ENCODE peak calls at places on chromosomes 7 and 10, in four cellular contexts. One of them, this sample, is unnamed.

GRCh38 chr10:19832624-19833507 is 16.6 kb downstream of the PLXDC2 start:
- DNase-seq in upper lobe of right lung: no peak
- DNase-seq in IMR-90: no peak
- DNase-seq in stomach: no peak
- DNase-seq in this sample: no peak

GRCh38 chr7:38291117-38291647 is 17.7 kb upstream of the TARP start:
- DNase-seq in upper lobe of right lung: no peak
- DNase-seq in IMR-90: no peak
- DNase-seq in stomach: no peak
- DNase-seq in this sample: no peak

GRCh38 chr7:63521-64021 is 128.8 kb upstream of the FAM20C start:
- DNase-seq in upper lobe of right lung: peak; percentile 59
- DNase-seq in IMR-90: no peak
- DNase-seq in stomach: no peak
- DNase-seq in this sample: peak; percentile 65

GRCh38 chr10:31749981-31750850 is 178.4 kb downstream of the ARHGAP12 start:
- DNase-seq in upper lobe of right lung: no peak
- DNase-seq in IMR-90: no peak
- DNase-seq in stomach: no peak
- DNase-seq in this sample: no peak

GRCh38 chr7:7446616-7447015 is 89.1 kb downstream of the COL28A1 start:
- DNase-seq in upper lobe of right lung: no peak
- DNase-seq in IMR-90: no peak
- DNase-seq in stomach: no peak
- DNase-seq in this sample: no peak

GRCh38 chr10:11337516-11337915 is 273.9 kb downstream of the USP6NL start:
- DNase-seq in upper lobe of right lung: peak; percentile 65
- DNase-seq in IMR-90: no peak
- DNase-seq in stomach: no peak
- DNase-seq in this sample: no peak

GRCh38 chr7:66921918-66922486 is 977 bp downstream of the TMEM248 start:
- DNase-seq in upper lobe of right lung: no peak
- DNase-seq in IMR-90: no peak
- DNase-seq in stomach: no peak
- DNase-seq in this sample: no peak

GRCh38 chr7:116977172-116977571 is 23.9 kb downstream of the ST7 start:
- DNase-seq in upper lobe of right lung: no peak
- DNase-seq in IMR-90: peak; percentile 66
- DNase-seq in stomach: no peak
- DNase-seq in this sample: no peak

GRCh38 chr10:80158598-80159127 is 26.1 kb downstream of the PLAC9 start:
- DNase-seq in upper lobe of right lung: no peak
- DNase-seq in IMR-90: peak; percentile 99
- DNase-seq in stomach: peak; percentile 64
- DNase-seq in this sample: peak; percentile 92

GRCh38 chr7:143367972-143368371 is 5.5 kb upstream of the FAM131B start:
- DNase-seq in upper lobe of right lung: no peak
- DNase-seq in IMR-90: no peak
- DNase-seq in stomach: peak; percentile 84
- DNase-seq in this sample: peak; percentile 89

GRCh38 chr10:44809652-44810051 is 101.5 kb upstream of the TMEM72 start:
- DNase-seq in upper lobe of right lung: no peak
- DNase-seq in IMR-90: no peak
- DNase-seq in stomach: no peak
- DNase-seq in this sample: no peak

GRCh38 chr10:27601519-27601918 is 97.4 kb downstream of the RAB18 start:
- DNase-seq in upper lobe of right lung: no peak
- DNase-seq in IMR-90: peak; percentile 4
- DNase-seq in stomach: no peak
- DNase-seq in this sample: no peak

GRCh38 chr7:23206511-23206867 is 24.6 kb downstream of the NUP42 start:
- DNase-seq in upper lobe of right lung: no peak
- DNase-seq in IMR-90: no peak
- DNase-seq in stomach: no peak
- DNase-seq in this sample: no peak

GRCh38 chr10:340646-341045 is 205.4 kb downstream of the ZMYND11 start:
- DNase-seq in upper lobe of right lung: peak; percentile 53
- DNase-seq in IMR-90: no peak
- DNase-seq in stomach: no peak
- DNase-seq in this sample: no peak

GRCh38 chr7:47180268-47180826 is 401.6 kb downstream of the TNS3 start:
- DNase-seq in upper lobe of right lung: no peak
- DNase-seq in IMR-90: peak; percentile 72
- DNase-seq in stomach: peak; percentile 43
- DNase-seq in this sample: no peak

GRCh38 chr10:132808568-132809236 is 22.8 kb upstream of the NKX6-2 start:
- DNase-seq in upper lobe of right lung: no peak
- DNase-seq in IMR-90: no peak
- DNase-seq in stomach: no peak
- DNase-seq in this sample: no peak

DNA sequence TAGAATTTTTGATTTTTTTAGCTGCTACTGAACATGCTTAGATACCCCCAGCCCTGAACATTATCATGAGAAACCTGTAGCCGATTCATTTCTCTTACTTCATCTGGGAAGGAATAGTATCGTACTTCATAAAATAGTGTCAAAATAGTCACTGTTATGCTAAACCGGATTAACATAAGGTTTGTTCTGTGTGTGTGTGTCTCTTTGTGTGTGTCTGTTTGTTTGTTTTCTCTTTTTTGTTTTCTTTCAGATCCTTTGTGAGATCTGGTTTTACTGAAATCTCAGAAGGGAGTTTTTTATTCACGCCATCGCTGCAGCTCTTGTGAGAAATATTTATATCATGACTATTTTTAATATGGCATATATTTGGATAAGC is 762 bp downstream of the LGI1 start:
- DNase-seq in upper lobe of right lung: no peak
- DNase-seq in IMR-90: no peak
- DNase-seq in stomach: no peak
- DNase-seq in this sample: no peak
- H3K4me3 ChIP-seq in upper lobe of right lung: no peak overlapping the region
- H3K4me3 ChIP-seq in IMR-90: no peak overlapping the region
- H3K4me3 ChIP-seq in stomach: peak overlapping the region; percentile 12
- H3K4me3 ChIP-seq in this sample: no peak overlapping the region

DNA sequence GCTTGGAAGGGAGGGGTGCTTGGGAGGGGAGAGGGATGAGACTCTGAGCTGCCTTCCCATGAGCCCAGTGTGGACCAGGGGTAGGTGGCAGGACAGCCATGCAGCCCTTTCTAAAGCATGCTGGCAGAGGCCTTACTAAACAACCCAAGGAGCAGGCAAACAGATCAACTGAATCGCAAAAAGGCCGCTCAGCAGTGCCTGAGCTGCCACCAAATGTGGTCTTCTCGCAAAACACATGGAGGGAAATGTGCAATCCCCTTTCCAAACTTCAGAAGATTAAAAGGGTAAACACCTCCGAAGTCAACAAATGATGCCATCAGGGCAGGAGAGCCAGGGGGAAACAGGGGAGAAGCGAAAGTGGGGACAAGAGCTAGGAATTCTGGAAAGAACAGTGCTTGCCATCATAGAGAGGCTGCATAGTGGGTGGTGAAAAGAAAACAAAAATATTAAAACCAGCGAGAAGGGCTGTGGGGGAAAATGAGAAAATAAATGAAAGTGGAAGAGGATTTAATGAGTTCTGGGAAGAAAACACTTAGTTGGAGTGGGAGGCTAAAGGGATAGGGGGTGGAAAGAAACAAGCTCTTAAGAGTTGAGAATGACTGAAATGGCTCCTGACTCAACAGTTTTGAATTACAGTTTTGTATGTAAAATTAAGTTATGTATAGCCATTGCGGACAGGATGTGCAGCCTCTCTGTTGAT is 62.2 kb upstream of the ZNF32 start:
- DNase-seq in upper lobe of right lung: peak; percentile 20
- DNase-seq in IMR-90: no peak
- DNase-seq in stomach: no peak
- DNase-seq in this sample: no peak
- H3K4me1 ChIP-seq in upper lobe of right lung: no peaks in the 10 kb centered on the region
- H3K4me1 ChIP-seq in IMR-90: peaks cover 4% of the 10 kb centered on the region
- H3K4me1 ChIP-seq in stomach: no peaks in the 10 kb centered on the region
- H3K4me1 ChIP-seq in this sample: no peaks in the 10 kb centered on the region

DNA sequence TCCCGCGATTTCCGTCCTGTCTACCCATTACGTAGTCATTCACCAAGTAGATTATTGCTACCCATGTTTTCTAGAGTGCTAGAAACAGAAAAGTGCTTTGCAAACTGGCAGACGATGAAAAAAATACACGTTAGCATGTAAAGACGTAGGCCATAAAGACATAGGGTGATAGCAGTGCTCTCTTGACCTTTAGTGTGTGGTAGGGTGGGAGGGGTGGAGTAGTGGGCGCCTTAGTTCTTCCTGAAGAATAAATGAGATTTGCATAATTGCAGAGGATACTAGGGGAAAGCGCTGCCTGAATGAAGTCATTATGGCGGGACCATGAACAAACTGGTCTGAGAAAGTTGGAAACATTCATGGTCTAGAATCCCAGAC is 948 bp downstream of the ZNF485 start:
- DNase-seq in upper lobe of right lung: no peak
- DNase-seq in IMR-90: no peak
- DNase-seq in stomach: no peak
- DNase-seq in this sample: no peak
- H3K4me3 ChIP-seq in upper lobe of right lung: peak overlapping the region; percentile 97
- H3K4me3 ChIP-seq in IMR-90: no peak overlapping the region
- H3K4me3 ChIP-seq in stomach: peak overlapping the region; percentile 82
- H3K4me3 ChIP-seq in this sample: peak overlapping the region; percentile 76

DNA sequence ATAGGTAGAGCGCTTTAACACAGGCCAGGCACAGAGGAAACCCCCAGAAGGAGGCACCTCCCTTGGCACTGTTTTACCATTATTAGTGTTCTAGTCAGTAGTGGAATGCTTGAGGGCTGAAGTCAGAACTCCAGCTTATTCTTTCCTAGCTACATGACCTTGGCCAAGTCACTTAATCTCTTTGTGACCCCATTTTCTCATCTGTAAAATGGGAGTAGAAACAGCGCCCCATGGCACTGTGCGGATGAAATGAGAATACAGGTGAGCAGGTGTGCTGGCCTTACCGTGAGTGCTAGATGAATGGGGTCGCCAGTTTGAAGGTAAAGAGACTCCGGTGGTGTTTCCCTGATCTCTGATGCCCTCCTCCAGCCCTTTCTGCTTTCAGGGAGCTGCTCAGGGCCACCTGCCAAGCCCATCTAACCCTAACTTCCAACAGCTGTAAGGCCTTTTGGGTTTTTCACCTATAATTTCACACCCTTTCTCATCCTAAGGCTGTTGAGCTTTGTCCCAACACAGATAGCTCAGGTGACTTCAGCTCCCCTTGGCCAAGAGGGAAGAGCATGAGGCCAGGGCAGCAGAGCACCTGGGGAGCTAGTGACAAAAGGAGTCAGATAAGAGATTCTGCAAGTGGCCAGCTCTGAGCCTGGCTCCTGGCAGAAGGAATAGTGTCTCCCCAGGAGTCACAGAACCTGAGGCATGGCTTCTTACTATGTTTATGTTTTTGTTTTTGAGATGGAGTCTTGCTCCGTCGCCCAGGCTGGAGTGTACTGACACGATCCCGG is 76.8 kb downstream of the SH3PXD2A start:
- DNase-seq in upper lobe of right lung: no peak
- DNase-seq in IMR-90: no peak
- DNase-seq in stomach: no peak
- DNase-seq in this sample: peak; percentile 13
- H3K4me1 ChIP-seq in upper lobe of right lung: peaks cover 21% of the 10 kb centered on the region
- H3K4me1 ChIP-seq in IMR-90: peaks cover 17% of the 10 kb centered on the region
- H3K4me1 ChIP-seq in stomach: peaks cover 33% of the 10 kb centered on the region
- H3K4me1 ChIP-seq in this sample: no peaks in the 10 kb centered on the region

GRCh38 chr7:102000123-102000522 is 182.7 kb downstream of the CUX1 start:
- DNase-seq in upper lobe of right lung: no peak
- DNase-seq in IMR-90: no peak
- DNase-seq in stomach: no peak
- DNase-seq in this sample: peak; percentile 28

GRCh38 chr7:101996876-101997275 is 179.4 kb downstream of the CUX1 start:
- DNase-seq in upper lobe of right lung: no peak
- DNase-seq in IMR-90: no peak
- DNase-seq in stomach: no peak
- DNase-seq in this sample: peak; percentile 63

GRCh38 chr7:101999420-101999819 is 182.0 kb downstream of the CUX1 start:
- DNase-seq in upper lobe of right lung: no peak
- DNase-seq in IMR-90: no peak
- DNase-seq in stomach: no peak
- DNase-seq in this sample: peak; percentile 32

GRCh38 chr7:101998029-101998903 is 180.8 kb downstream of the CUX1 start:
- DNase-seq in upper lobe of right lung: no peak
- DNase-seq in IMR-90: no peak
- DNase-seq in stomach: no peak
- DNase-seq in this sample: peak; percentile 73

GRCh38 chr7:101998904-101999236 is 181.4 kb downstream of the CUX1 start:
- DNase-seq in upper lobe of right lung: no peak
- DNase-seq in IMR-90: no peak
- DNase-seq in stomach: no peak
- DNase-seq in this sample: no peak
- H3K4me3 ChIP-seq in upper lobe of right lung: no peak overlapping the region
- H3K4me3 ChIP-seq in IMR-90: no peak overlapping the region
- H3K4me3 ChIP-seq in stomach: no peak overlapping the region
- H3K4me3 ChIP-seq in this sample: no peak overlapping the region

GRCh38 chr7:112908106-112908505 is 117.9 kb upstream of the TMEM168 start:
- DNase-seq in upper lobe of right lung: no peak
- DNase-seq in IMR-90: no peak
- DNase-seq in stomach: no peak
- DNase-seq in this sample: no peak

GRCh38 chr7:112905950-112906349 is 115.8 kb upstream of the TMEM168 start:
- DNase-seq in upper lobe of right lung: no peak
- DNase-seq in IMR-90: no peak
- DNase-seq in stomach: no peak
- DNase-seq in this sample: no peak

GRCh38 chr7:112905413-112905812 is 115.2 kb upstream of the TMEM168 start:
- DNase-seq in upper lobe of right lung: no peak
- DNase-seq in IMR-90: no peak
- DNase-seq in stomach: no peak
- DNase-seq in this sample: no peak

DNA sequence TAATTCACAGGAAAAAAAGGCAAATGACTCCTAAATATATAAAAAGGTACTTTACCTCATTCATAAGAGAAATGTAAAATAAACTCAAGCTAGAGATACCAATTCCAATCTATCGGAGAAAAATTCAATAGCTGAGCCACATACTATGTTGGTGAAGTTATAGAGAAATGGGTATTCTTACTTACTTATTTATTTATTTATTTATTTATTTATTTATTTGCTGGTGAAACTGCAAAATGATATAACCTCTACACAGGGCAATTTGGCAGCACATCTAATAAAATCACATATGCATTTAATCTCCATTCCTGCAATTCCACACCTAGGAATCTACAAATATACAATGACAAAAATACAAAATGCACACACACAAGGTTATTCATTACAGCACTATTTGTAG is 117.5 kb upstream of the TMEM168 start:
- DNase-seq in upper lobe of right lung: no peak
- DNase-seq in IMR-90: no peak
- DNase-seq in stomach: no peak
- DNase-seq in this sample: no peak
- H3K4me1 ChIP-seq in upper lobe of right lung: no peaks in the 10 kb centered on the region
- H3K4me1 ChIP-seq in IMR-90: no peaks in the 10 kb centered on the region
- H3K4me1 ChIP-seq in stomach: no peaks in the 10 kb centered on the region
- H3K4me1 ChIP-seq in this sample: no peaks in the 10 kb centered on the region